ENCODE peak calls at places on chromosomes 12 and 14, in eight cellular contexts. W, B, U, H, A, V, E and D are unnamed samples.

GRCh38 chr14:36243183-36243582 is 66.7 kb upstream of the PTCSC3 start:
- DNase-seq in E (no peak), U (no peak), H (no peak), W (no peak), B (no peak), A (peak), V (no peak), D (no peak)

GRCh38 chr12:75081305-75081704 is 128.3 kb downstream of the KCNC2 start:
- DNase-seq in A (no peak), W (no peak), V (no peak), H (no peak), E (no peak), B (no peak), U (no peak), D (peak)

GRCh38 chr12:47067778-47068431 is 11.5 kb upstream of the PCED1B start:
- DNase-seq in V (no peak), B (no peak), H (no peak), U (no peak), A (no peak), W (no peak), E (no peak), D (no peak)

GRCh38 chr12:19800884-19801283 is 361.6 kb downstream of the AEBP2 start:
- DNase-seq in B (no peak), U (no peak), V (no peak), E (no peak), A (no peak), H (no peak), W (no peak), D (peak)

GRCh38 chr12:107734139-107734538 is 26.8 kb downstream of the PRDM4 start:
- DNase-seq in W (no peak), E (no peak), V (no peak), H (no peak), U (no peak), B (no peak), A (no peak), D (no peak)

GRCh38 chr12:109258607-109259544 is 50.2 kb downstream of the FOXN4 start:
- DNase-seq in H (no peak), V (no peak), B (no peak), E (no peak), A (no peak), U (no peak), W (no peak), D (no peak)

GRCh38 chr12:124668602-124669001 is 101.2 kb upstream of the NCOR2 start:
- DNase-seq in W (no peak), U (peak), E (no peak), H (no peak), V (no peak), B (no peak), A (no peak), D (no peak)

GRCh38 chr12:127400231-127400630 is 866.7 kb upstream of the TMEM132C start:
- DNase-seq in W (no peak), B (no peak), U (peak), E (no peak), A (no peak), V (no peak), H (no peak), D (no peak)

GRCh38 chr12:124484526-124484953 is 82.9 kb downstream of the NCOR2 start:
- DNase-seq in V (no peak), A (no peak), B (no peak), H (no peak), U (no peak), E (peak), W (no peak), D (no peak)

GRCh38 chr14:101965796-101966718 is 1.7 kb downstream of the DYNC1H1 start:
- DNase-seq in U (peak), W (no peak), H (no peak), V (no peak), B (no peak), A (no peak), E (no peak), D (no peak)

GRCh38 chr14:98028156-98028555 is 1231.0 kb downstream of the VRK1 start:
- DNase-seq in B (no peak), H (no peak), E (no peak), V (no peak), U (no peak), A (no peak), W (no peak), D (no peak)

DNA sequence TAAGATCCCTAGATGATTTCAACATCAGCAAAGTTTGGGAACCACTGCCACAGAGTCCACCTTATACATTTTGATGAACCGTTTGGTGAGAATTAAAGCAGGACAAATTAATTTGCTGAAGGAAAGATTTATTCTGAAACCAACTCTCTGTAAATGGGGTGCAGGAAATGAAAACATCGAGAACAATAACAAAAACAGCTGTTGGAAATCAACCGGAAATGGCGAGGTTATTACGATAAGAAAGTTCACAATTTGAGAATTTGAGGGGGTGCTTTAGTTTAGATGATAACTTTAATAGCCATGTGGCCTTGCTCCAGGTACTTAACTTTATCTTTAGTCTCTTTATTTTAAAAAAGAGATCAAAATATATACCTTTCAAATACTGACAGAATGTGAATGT is 56.8 kb downstream of the KCNJ8 start:
- DNase-seq in U (no peak), A (no peak), H (no peak), E (no peak), V (no peak), B (no peak), W (no peak), D (no peak)
- H3K4me3 ChIP-seq in U (no peak), A (no peak), H (no peak), E (no peak), V (no peak), B (no peak), W (no peak), D (no peak)

GRCh38 chr12:6752181-6752930 is 585 bp downstream of the MLF2 start:
- DNase-seq in W (no peak), U (peak), H (peak), A (peak), V (no peak), E (peak), B (peak), D (peak)
- TF ChIP-seq CTCF in W (no peak), U (peak), H (no peak), A (peak), V (peak), E (no peak), B (no peak), D (peak)

GRCh38 chr12:15910468-15910863 is 666 bp upstream of the DERA start:
- DNase-seq in W (no peak), E (no peak), A (no peak), B (no peak), H (no peak), U (no peak), V (no peak), D (no peak)
- H3K4me3 ChIP-seq in W (no peak), E (peak), A (peak), B (no peak), H (peak), U (peak), V (no peak), D (no peak)

GRCh38 chr12:57240069-57240921 is 10.7 kb downstream of the STAC3 start:
- DNase-seq in H (peak), E (peak), A (peak), U (peak), W (no peak), V (no peak), B (peak), D (peak)

GRCh38 chr12:57241556-57242310 is 9.3 kb downstream of the STAC3 start:
- DNase-seq in W (no peak), B (no peak), E (no peak), H (no peak), U (no peak), V (no peak), A (peak), D (no peak)

GRCh38 chr12:57239587-57240068 is 10.1 kb downstream of the SHMT2 start:
- DNase-seq in V (no peak), W (no peak), E (no peak), U (no peak), H (no peak), A (peak), B (no peak), D (no peak)

GRCh38 chr12:57242329-57242690 is 8.7 kb downstream of the STAC3 start:
- DNase-seq in B (no peak), E (peak), H (peak), W (no peak), A (no peak), V (no peak), U (no peak), D (no peak)

DNA sequence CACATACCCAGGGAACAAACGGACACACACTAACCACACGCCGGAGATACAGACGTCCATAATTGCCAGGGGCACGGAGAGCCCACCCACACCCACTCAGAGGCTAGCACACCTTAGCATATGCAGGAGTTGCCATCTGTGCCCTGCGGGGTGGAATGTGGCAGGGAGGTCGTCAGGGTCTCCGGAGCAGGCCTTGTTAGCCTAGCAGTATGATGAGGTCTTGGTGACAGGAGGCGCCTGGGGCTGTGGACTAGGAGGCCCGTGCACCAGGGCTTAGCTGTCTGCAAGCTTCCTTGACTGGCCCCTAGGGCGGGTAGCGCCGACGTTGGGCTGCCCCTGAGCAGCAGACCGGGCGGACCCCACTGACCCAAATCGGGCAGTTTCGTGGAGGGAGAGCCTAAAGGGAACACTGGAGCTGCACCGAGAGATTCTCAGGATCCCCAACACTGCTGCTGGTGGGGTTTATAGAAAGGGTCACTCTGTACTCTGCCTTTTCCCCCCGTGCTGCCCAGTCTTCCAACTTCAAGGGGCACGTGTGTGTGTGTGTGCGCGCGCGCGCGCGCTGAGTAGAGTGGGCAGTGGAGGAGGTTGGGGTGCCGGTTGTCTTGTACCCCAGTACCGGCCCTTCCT is 9.9 kb downstream of the STAC3 start:
- DNase-seq in V (no peak), H (peak), U (no peak), W (no peak), E (no peak), B (no peak), A (peak), D (peak)
- TF ChIP-seq CTCF in V (no peak), H (no peak), U (no peak), W (no peak), E (no peak), B (no peak), A (no peak), D (no peak)

GRCh38 chr14:85528080-85528881 is 1.7 kb upstream of the FLRT2 start:
- DNase-seq in E (no peak), H (no peak), W (peak), A (peak), V (peak), U (peak), B (peak), D (peak)
- H3K4me3 ChIP-seq in E (peak), H (peak), W (peak), A (peak), V (no peak), U (peak), B (no peak), D (peak)